ENCODE peak calls at places on chromosomes 11 and 22, in eight cellular contexts. T is mesothelial cell of epicardium, Y is nephron progenitor cell, F is B cell, D is lower leg skin, X is transverse colon, N is hepatocyte, R is stomach. J is an unnamed sample.

GRCh38 chr11:128622137-128622523 is 34.8 kb upstream of the ETS1 start:
- DNase-seq in T (no peak), Y (no peak), F (no peak), D (no peak), X (no peak), N (no peak), R (no peak), J (no peak)

GRCh38 chr11:134386945-134387344 is 25.1 kb downstream of the B3GAT1 start:
- DNase-seq in T (no peak), Y (no peak), F (no peak), D (no peak), X (no peak), N (no peak), R (no peak), J (no peak)

GRCh38 chr11:72239849-72240460 is 4.0 kb downstream of the PHOX2A start:
- DNase-seq in T (no peak), Y (peak), F (peak), D (no peak), X (peak), N (peak), R (peak), J (no peak)

GRCh38 chr22:39177456-39177775 is 24.9 kb upstream of the CBX7 start:
- DNase-seq in T (no peak), Y (no peak), F (no peak), D (no peak), X (no peak), N (no peak), R (no peak), J (no peak)

GRCh38 chr22:47198801-47199251 is 436.4 kb downstream of the TBC1D22A start:
- DNase-seq in T (no peak), Y (no peak), F (no peak), D (no peak), X (no peak), N (no peak), R (peak), J (no peak)

GRCh38 chr11:116702772-116703360 is 69.9 kb downstream of the BUD13 start:
- DNase-seq in T (no peak), Y (no peak), F (no peak), D (no peak), X (no peak), N (no peak), R (no peak), J (no peak)

GRCh38 chr11:129694538-129694937 is 121.1 kb upstream of the TMEM45B start:
- DNase-seq in T (no peak), Y (no peak), F (no peak), D (no peak), X (peak), N (no peak), R (no peak), J (no peak)

GRCh38 chr11:19920982-19921381 is 208.3 kb downstream of the NAV2 start:
- DNase-seq in T (no peak), Y (no peak), F (no peak), D (no peak), X (no peak), N (no peak), R (no peak), J (no peak)

GRCh38 chr11:128941573-128942271 is 949 bp downstream of the TP53AIP1 start:
- DNase-seq in T (no peak), Y (no peak), F (no peak), D (no peak), X (no peak), N (no peak), R (no peak), J (no peak)

GRCh38 chr11:129894281-129895125 is 875 bp downstream of the NFRKB start:
- DNase-seq in T (no peak), Y (no peak), F (no peak), D (no peak), X (no peak), N (peak), R (no peak), J (no peak)

GRCh38 chr11:76670475-76671235 is at the start of gene LRRC32:
- DNase-seq in T (no peak), Y (peak), F (peak), D (no peak), X (peak), N (peak), R (peak), J (no peak)

GRCh38 chr22:23786261-23786710 is 480 bp upstream of the SMARCB1 start:
- DNase-seq in T (no peak), Y (no peak), F (no peak), D (no peak), X (no peak), N (no peak), R (no peak), J (no peak)

GRCh38 chr11:78784321-78785061 is 209.8 kb upstream of the NARS2 start:
- DNase-seq in T (no peak), Y (no peak), F (no peak), D (no peak), X (no peak), N (no peak), R (no peak), J (peak)

GRCh38 chr11:132024587-132025295 is 654.3 kb downstream of the NTM start:
- DNase-seq in T (no peak), Y (no peak), F (no peak), D (no peak), X (no peak), N (no peak), R (no peak), J (peak)

GRCh38 chr11:8247312-8247711 is 16.4 kb downstream of the LMO1 start:
- DNase-seq in T (no peak), Y (no peak), F (no peak), D (no peak), X (peak), N (no peak), R (peak), J (no peak)

GRCh38 chr11:103532133-103532788 is 423.0 kb downstream of the DYNC2H1 start:
- DNase-seq in T (no peak), Y (no peak), F (no peak), D (no peak), X (no peak), N (no peak), R (no peak), J (peak)

GRCh38 chr22:37053310-37054077 is 2.0 kb downstream of the KCTD17 start:
- DNase-seq in T (no peak), Y (no peak), F (no peak), D (no peak), X (no peak), N (no peak), R (no peak), J (no peak)

GRCh38 chr11:6319879-6320410 is 356 bp downstream of the CAVIN3 start:
- DNase-seq in T (peak), Y (peak), F (no peak), D (peak), X (peak), N (peak), R (peak), J (peak)

GRCh38 chr22:49377306-49377705 is 450.4 kb downstream of the BRD1 start:
- DNase-seq in T (no peak), Y (no peak), F (no peak), D (peak), X (no peak), N (no peak), R (peak), J (no peak)

GRCh38 chr11:18012906-18013781 is at the start of gene SERGEF:
- DNase-seq in T (peak), Y (peak), F (peak), D (peak), X (peak), N (peak), R (peak), J (peak)
- TF ChIP-seq CTCF in T (peak), Y (no peak), F (no peak), D (no peak), X (no peak), N (no peak), R (no peak), J (no peak)

GRCh38 chr11:55726715-55727324 is 46.4 kb upstream of the OR5D13 start:
- DNase-seq in T (no peak), Y (no peak), F (no peak), D (no peak), X (no peak), N (no peak), R (no peak), J (no peak)
- TF ChIP-seq CTCF in T (peak), Y (no peak), F (no peak), D (no peak), X (no peak), N (no peak), R (no peak), J (no peak)

GRCh38 chr11:118658372-118659313 is 20.8 kb downstream of the TREH start:
- DNase-seq in T (no peak), Y (no peak), F (no peak), D (no peak), X (no peak), N (no peak), R (no peak), J (no peak)
- TF ChIP-seq CTCF in T (no peak), Y (no peak), F (no peak), D (no peak), X (no peak), N (no peak), R (no peak), J (peak)

GRCh38 chr11:58784995-58785394 is 53.3 kb upstream of the GLYAT start:
- DNase-seq in T (no peak), Y (no peak), F (no peak), D (no peak), X (no peak), N (no peak), R (no peak), J (no peak)
- TF ChIP-seq CTCF in T (no peak), Y (no peak), F (no peak), D (no peak), X (no peak), N (no peak), R (no peak), J (no peak)

DNA sequence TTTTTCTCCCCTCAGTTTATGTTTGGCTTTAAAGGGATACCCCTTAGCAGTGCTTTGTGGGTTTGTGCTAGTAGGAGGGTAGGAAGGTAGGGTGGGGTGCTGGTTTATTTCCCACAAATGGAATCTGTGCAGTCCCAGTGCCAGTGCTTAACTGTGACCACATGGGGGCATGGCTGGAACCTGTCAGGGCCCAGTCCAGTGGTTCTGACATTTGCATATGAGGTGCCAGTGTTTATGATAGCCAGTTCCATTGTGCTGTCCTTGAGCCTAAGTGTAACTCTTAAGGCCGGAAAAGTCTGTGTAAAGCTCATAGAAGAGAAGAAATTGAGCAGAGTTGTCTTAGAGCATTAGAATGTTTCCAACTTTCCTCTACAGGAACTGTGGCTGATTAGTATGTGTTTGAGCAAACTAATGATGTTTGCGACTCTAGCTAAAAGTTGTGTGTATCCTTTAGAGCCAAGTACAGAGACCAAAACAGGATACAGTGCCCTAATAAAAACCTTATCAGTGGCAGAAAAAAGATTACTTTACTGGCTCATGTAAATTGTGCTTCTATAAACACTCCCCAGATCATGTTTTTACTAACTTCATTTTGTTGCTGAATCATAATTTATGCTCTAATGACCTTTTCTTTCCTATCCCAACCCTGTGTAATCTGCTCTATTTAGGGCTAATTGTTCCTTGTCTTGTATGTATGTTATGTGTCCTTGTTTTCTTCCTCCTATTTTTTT is 38.1 kb downstream of the DIXDC1 start:
- DNase-seq in T (no peak), Y (no peak), F (no peak), D (no peak), X (no peak), N (no peak), R (no peak), J (no peak)
- TF ChIP-seq CTCF in T (no peak), Y (no peak), F (no peak), D (no peak), X (peak), N (no peak), R (peak), J (peak)

DNA sequence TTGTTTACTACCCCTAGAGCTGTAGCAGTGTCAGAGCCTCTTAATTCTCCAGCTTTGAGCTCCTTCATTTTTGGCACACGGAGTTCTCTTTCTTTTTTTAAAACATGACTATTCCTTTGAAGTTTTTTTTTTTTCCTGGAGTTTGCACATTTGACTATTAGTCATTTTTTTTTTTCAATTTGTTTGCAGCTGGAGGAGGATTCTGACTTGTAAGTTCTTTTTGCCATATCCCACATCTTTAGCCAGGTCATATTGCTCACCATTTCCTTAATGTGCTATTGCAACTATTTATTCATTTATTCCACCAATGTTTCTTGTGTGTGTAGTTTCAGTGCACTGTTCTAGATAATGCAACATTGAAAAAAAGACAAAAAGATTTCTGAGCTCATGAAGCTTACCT is 166.3 kb upstream of the ARHGAP20 start:
- DNase-seq in T (no peak), Y (no peak), F (no peak), D (no peak), X (no peak), N (no peak), R (no peak), J (no peak)
- TF ChIP-seq CTCF in T (no peak), Y (no peak), F (no peak), D (no peak), X (no peak), N (no peak), R (no peak), J (no peak)

GRCh38 chr11:112173152-112173551 is 2.2 kb upstream of the BCO2 start:
- DNase-seq in T (no peak), Y (no peak), F (no peak), D (no peak), X (no peak), N (no peak), R (no peak), J (no peak)

GRCh38 chr11:112174789-112175595 is at the start of gene BCO2:
- DNase-seq in T (peak), Y (peak), F (no peak), D (peak), X (peak), N (peak), R (peak), J (no peak)

GRCh38 chr11:112175596-112175947 is 260 bp downstream of the BCO2 start:
- DNase-seq in T (no peak), Y (no peak), F (no peak), D (no peak), X (no peak), N (peak), R (no peak), J (no peak)

GRCh38 chr11:112176077-112176476 is 765 bp downstream of the BCO2 start:
- DNase-seq in T (no peak), Y (no peak), F (no peak), D (no peak), X (no peak), N (peak), R (no peak), J (no peak)

DNA sequence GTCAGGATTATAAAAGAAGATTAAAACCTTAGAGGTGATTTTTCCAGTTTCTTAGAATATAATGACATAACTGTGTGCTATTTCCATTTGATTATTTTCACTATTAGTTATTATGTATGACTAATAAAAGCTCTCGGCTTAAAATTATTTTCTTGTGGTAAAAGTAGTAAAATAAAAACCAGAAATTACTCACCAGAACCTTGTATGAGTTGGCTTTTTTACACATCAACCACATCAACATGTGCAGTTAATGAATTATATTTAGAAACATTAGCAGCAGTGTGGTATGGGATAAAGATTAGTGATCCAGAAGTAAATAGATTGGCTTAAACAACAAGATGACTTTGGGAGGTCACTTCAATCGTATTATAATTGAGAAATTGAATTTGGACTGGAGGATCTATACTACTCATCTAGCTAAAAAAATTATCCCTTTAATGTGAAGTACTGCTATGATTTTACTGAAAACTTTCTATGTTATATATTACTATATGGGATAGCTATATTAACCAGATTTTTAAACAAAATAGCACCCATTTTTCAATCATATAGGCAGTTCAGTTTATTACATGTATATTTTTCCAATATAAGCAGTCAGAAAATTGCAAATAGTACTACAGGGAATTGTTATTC is 2.8 kb upstream of the BCO2 start:
- DNase-seq in T (no peak), Y (no peak), F (no peak), D (no peak), X (no peak), N (no peak), R (no peak), J (no peak)
- TF ChIP-seq CTCF in T (no peak), Y (no peak), F (no peak), D (no peak), X (no peak), N (no peak), R (no peak), J (no peak)

DNA sequence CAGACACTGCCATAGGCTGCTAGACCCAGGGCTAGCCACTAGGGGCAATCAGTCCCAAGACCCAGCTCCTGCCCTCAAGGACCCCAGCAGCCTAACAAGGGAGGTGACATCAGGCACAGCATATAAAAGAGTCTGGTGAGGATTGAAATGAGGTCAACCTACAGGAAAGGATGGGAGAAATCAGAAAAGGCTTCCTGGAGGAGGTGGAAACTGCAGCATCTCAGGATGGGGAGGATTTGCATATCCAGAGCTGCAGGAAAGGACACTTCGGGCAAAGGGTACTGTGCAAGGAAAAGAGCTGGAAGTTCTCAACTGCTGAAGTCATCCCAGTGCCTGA is 2.9 kb upstream of the ARFGAP2 start:
- DNase-seq in T (no peak), Y (peak), F (peak), D (no peak), X (no peak), N (peak), R (peak), J (no peak)
- TF ChIP-seq CTCF in T (no peak), Y (peak), F (peak), D (no peak), X (peak), N (peak), R (peak), J (peak)

GRCh38 chr11:118068206-118068944 is 8.5 kb upstream of the TMPRSS4 start:
- DNase-seq in T (no peak), Y (peak), F (no peak), D (no peak), X (no peak), N (no peak), R (no peak), J (no peak)
- TF ChIP-seq CTCF in T (no peak), Y (peak), F (no peak), D (no peak), X (no peak), N (peak), R (no peak), J (no peak)

GRCh38 chr11:67464411-67465189 is 4.5 kb downstream of the TMEM134 start:
- DNase-seq in T (peak), Y (peak), F (peak), D (peak), X (peak), N (peak), R (peak), J (no peak)
- TF ChIP-seq CTCF in T (no peak), Y (no peak), F (no peak), D (no peak), X (no peak), N (no peak), R (no peak), J (no peak)

J was measured in AG09309.